ENCODE peak calls at places on chromosomes 7 and 10, in seven cellular contexts. H is PC-3, E is cardiac muscle cell, V is A549, C is adrenal gland, Y is right atrium auricular region, N is HepG2. F is an unnamed sample. For H3K9me3, the result is how much of the 10 kb centered on the place peaks cover.

GRCh38 chr10:118873080-118873737 is 118.4 kb upstream of the CACUL1 start:
- DNase-seq in H (peak), E (peak), V (no peak), C (no peak), Y (no peak), N (no peak), F (no peak)

GRCh38 chr7:108299251-108300014 is 156.8 kb downstream of the NRCAM start:
- DNase-seq in H (peak), E (no peak), V (peak), C (no peak), Y (no peak), N (no peak), F (no peak)

GRCh38 chr10:75762436-75762802 is 331.0 kb downstream of the LRMDA start:
- DNase-seq in H (peak), E (no peak), V (no peak), C (no peak), Y (no peak), N (no peak), F (no peak)

GRCh38 chr7:55260671-55261385 is 104.3 kb upstream of the LANCL2 start:
- DNase-seq in H (no peak), E (no peak), V (no peak), C (no peak), Y (peak), N (no peak), F (no peak)

GRCh38 chr10:49187044-49187484 is 1.1 kb downstream of the TMEM273 start:
- DNase-seq in H (no peak), E (no peak), V (no peak), C (no peak), Y (peak), N (no peak), F (no peak)

GRCh38 chr7:22576941-22577927 is 77.2 kb upstream of the STEAP1B start:
- DNase-seq in H (peak), E (no peak), V (peak), C (peak), Y (peak), N (no peak), F (peak)

GRCh38 chr10:20962165-20962564 is 65.1 kb upstream of the NEBL start:
- DNase-seq in H (no peak), E (no peak), V (no peak), C (no peak), Y (no peak), N (no peak), F (no peak)

GRCh38 chr7:46757006-46757405 is 824.9 kb downstream of the TNS3 start:
- DNase-seq in H (no peak), E (no peak), V (no peak), C (no peak), Y (no peak), N (no peak), F (no peak)

GRCh38 chr10:10094700-10095099 is 923.0 kb upstream of the CELF2 start:
- DNase-seq in H (no peak), E (no peak), V (no peak), C (no peak), Y (no peak), N (no peak), F (peak)

GRCh38 chr7:43666938-43667337 is 62.4 kb downstream of the COA1 start:
- DNase-seq in H (peak), E (no peak), V (no peak), C (no peak), Y (no peak), N (no peak), F (no peak)

GRCh38 chr10:4848341-4849041 is 22.5 kb downstream of the AKR1E2 start:
- DNase-seq in H (no peak), E (no peak), V (peak), C (no peak), Y (no peak), N (no peak), F (no peak)

GRCh38 chr7:117048854-117049321 is 95.6 kb downstream of the ST7 start:
- DNase-seq in H (no peak), E (no peak), V (no peak), C (no peak), Y (no peak), N (no peak), F (no peak)

GRCh38 chr10:122186822-122187810 is 84.0 kb upstream of the BTBD16 start:
- DNase-seq in H (no peak), E (no peak), V (no peak), C (no peak), Y (no peak), N (no peak), F (no peak)

GRCh38 chr10:70162892-70163201 is 7.5 kb downstream of the SAR1A start:
- DNase-seq in H (no peak), E (no peak), V (no peak), C (no peak), Y (no peak), N (no peak), F (no peak)

GRCh38 chr7:26216044-26216443 is 14.5 kb downstream of the CBX3 start:
- DNase-seq in H (no peak), E (no peak), V (no peak), C (no peak), Y (no peak), N (no peak), F (no peak)

GRCh38 chr7:26212921-26213718 is 11.6 kb downstream of the CBX3 start:
- DNase-seq in H (no peak), E (no peak), V (no peak), C (no peak), Y (no peak), N (no peak), F (no peak)

GRCh38 chr7:26208040-26208439 is 6.5 kb downstream of the CBX3 start:
- DNase-seq in H (no peak), E (no peak), V (no peak), C (no peak), Y (no peak), N (no peak), F (no peak)

GRCh38 chr7:26213821-26214515 is 12.4 kb downstream of the CBX3 start:
- DNase-seq in H (no peak), E (no peak), V (no peak), C (no peak), Y (no peak), N (no peak), F (no peak)
- H3K27ac ChIP-seq in H (no peak), E (no peak), V (peak), C (no peak), Y (no peak), N (no peak), F (no peak)

GRCh38 chr10:67657775-67658174 is 38.2 kb downstream of the CTNNA3 start:
- DNase-seq in H (no peak), E (peak), V (no peak), C (no peak), Y (no peak), N (no peak), F (no peak)
- TF ChIP-seq CTCF in H (peak), E (no peak), V (no peak), C (no peak), Y (no peak), N (no peak), F (no peak)

GRCh38 chr10:36424377-36424971 is 700.9 kb upstream of the ANKRD30A start:
- DNase-seq in H (no peak), E (no peak), V (no peak), C (no peak), Y (no peak), N (no peak), F (no peak)
- H3K9me3 ChIP-seq in H (under half), E (under half), V (under half), C (under half), Y (under half), N (under half), F (under half)

DNA sequence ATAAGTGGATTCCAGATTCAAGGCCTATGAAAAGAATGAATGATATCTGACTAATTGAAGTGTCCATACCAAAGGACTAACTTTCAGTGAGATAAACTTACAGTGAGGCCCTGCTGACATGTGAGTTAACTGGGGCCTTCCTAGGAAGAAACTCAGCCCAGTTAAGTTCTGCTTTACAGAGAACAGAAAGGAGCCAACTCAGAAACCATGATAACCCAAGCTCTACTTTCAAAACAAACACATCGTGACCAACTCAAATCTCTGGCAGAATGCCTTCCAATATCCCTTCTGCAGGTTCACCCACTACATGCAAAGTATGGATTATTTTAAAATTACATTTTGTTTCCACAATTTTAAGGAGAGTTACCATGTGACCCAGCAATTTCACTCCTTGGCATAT is 75.8 kb upstream of the MRLN start:
- DNase-seq in H (no peak), E (no peak), V (no peak), C (no peak), Y (no peak), N (no peak), F (no peak)
- H3K27ac ChIP-seq in H (no peak), E (peak), V (no peak), C (no peak), Y (no peak), N (no peak), F (no peak)

DNA sequence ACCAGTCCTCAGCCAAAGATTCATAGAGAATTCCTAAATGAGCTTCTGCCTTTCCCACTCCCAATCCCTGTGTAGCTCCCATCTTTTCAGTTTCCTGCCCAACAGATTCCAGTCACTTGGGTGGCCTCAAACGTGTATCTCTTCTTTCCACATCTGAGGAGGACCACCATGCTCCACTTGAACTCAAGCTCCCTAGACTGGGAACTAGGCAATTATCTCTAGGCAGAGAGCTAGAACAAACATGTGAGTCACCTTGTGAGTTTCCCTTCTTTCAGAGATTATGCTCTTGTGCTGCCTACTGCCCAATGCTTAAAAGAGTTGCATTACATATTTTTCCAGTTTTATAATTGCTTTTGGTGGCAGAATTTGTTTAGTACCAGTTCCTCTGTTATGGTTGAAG is 178.0 kb downstream of the MDFIC start:
- DNase-seq in H (peak), E (no peak), V (peak), C (no peak), Y (no peak), N (peak), F (peak)
- TF ChIP-seq CTCF in H (no peak), E (no peak), V (no peak), C (no peak), Y (no peak), N (no peak), F (no peak)

DNA sequence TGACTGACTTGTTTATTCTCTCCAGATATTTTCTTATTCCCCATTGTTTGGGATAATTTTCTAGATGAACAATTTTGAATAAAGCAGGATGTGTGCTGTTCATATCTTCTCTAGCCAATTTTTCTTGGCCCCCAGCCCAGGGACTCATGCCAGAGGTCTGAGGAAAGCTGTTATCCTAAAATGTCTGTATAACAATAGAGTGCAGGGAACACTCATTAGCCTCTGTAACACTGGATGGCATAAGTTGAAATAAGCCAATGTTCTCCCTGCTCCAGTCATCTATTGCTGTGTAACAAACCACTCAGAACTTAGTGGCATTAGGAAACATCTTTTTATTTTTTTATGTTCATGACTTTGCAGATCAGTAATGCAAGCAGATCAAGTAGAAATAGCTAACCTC is 121.7 kb upstream of the TRIM24 start:
- DNase-seq in H (peak), E (no peak), V (no peak), C (peak), Y (no peak), N (no peak), F (no peak)
- H3K9me3 ChIP-seq in H (under half), E (under half), V (under half), C (under half), Y (under half), N (under half), F (under half)

GRCh38 chr10:85997544-85997943 is 369.1 kb downstream of the GRID1 start:
- DNase-seq in H (no peak), E (no peak), V (no peak), C (no peak), Y (no peak), N (no peak), F (no peak)

GRCh38 chr10:86004310-86004709 is 362.3 kb downstream of the GRID1 start:
- DNase-seq in H (no peak), E (no peak), V (no peak), C (no peak), Y (no peak), N (no peak), F (no peak)

GRCh38 chr10:86003201-86003621 is 363.4 kb downstream of the GRID1 start:
- DNase-seq in H (no peak), E (no peak), V (no peak), C (no peak), Y (no peak), N (no peak), F (no peak)

GRCh38 chr10:86007171-86007570 is 359.4 kb downstream of the GRID1 start:
- DNase-seq in H (no peak), E (no peak), V (no peak), C (no peak), Y (no peak), N (no peak), F (no peak)

DNA sequence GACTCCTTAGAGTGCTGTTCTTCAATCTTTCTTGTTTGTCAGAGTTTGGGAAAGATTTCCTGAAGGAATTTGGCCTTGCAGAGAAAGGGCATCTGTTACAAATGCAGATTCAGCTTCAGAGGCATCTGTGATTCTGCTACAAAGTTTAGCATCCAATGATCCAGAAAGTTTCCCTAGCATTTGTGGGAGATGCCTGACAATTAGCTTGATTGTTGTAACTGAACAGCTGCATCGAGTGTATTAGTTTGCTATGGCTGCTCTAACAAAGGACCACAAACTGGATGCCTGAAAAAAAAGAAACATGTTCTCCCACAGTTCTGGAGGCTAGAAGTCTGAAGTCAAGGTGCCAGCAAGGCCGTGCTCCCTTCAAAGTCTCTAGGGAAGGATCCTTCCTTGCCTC is 365.1 kb downstream of the GRID1 start:
- DNase-seq in H (no peak), E (no peak), V (no peak), C (no peak), Y (no peak), N (no peak), F (no peak)
- H3K27ac ChIP-seq in H (no peak), E (no peak), V (no peak), C (no peak), Y (no peak), N (no peak), F (no peak)

GRCh38 chr7:139351027-139351426 is 8.7 kb upstream of the LUC7L2 start:
- DNase-seq in H (no peak), E (no peak), V (no peak), C (no peak), Y (no peak), N (no peak), F (no peak)

GRCh38 chr7:139359366-139360209 is at the start of gene LUC7L2:
- DNase-seq in H (peak), E (peak), V (peak), C (peak), Y (peak), N (peak), F (peak)

GRCh38 chr7:139358541-139359365 is 941 bp upstream of the LUC7L2 start:
- DNase-seq in H (peak), E (no peak), V (peak), C (no peak), Y (no peak), N (no peak), F (no peak)

GRCh38 chr7:139354729-139355128 is 5.0 kb upstream of the LUC7L2 start:
- DNase-seq in H (no peak), E (no peak), V (peak), C (no peak), Y (no peak), N (no peak), F (no peak)

DNA sequence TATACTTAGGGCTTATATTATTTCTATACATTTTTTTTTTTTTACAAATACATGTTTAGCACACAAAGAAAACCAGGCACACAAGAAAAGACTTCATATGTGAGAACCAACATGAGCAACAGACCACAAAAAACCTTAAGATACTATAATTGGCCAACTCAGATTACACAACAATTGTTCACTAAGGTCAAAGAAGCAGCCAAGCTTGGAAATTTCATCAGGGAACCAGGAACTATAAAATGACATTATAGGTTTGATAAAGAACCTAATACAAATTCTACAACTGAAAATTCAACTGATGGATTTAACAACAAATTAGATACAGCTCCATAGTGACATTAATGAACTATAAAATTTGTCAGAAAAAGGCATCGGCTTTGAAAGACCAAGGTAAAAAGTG is 4.4 kb upstream of the LUC7L2 start:
- DNase-seq in H (no peak), E (no peak), V (no peak), C (no peak), Y (no peak), N (no peak), F (no peak)
- TF ChIP-seq CTCF in H (no peak), E (no peak), V (no peak), C (no peak), Y (no peak), N (no peak), F (no peak)

DNA sequence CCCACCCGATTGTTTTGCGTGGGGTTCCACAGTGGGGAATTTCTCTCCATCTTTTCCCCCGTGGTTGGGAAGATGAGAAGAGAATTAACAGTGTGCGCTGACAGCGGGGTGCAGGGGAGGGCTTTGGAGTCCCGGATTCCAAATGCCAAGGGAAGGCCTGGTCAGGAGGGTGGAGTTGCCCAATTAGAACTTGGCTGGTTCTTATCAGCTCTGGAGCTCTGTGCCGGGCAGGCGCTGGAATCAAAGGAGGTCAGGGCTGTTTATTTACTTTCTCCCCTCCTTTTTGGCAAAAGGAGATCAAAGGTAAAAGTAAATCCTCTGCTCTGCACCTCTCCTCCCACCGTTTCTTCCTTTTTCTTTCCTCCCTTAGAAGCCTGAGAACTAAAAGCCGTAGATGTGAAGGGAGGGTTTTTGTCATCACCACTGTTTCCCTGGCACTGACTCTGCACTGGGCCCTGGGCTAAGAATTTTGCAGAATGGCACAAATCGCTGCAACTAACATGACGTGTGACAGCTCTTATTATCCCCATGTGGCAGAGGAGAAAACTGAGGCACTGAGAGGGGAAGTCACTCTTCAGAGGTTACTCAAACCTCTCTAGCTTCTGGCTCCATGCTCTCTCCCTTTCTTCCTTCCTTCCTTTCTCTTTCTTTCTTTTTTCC is 95.2 kb upstream of the ZNF716 start:
- DNase-seq in H (no peak), E (no peak), V (no peak), C (peak), Y (no peak), N (no peak), F (no peak)
- H3K9me3 ChIP-seq in H (under half), E (under half), V (under half), C (under half), Y (under half), N (half or more), F (half or more)

DNA sequence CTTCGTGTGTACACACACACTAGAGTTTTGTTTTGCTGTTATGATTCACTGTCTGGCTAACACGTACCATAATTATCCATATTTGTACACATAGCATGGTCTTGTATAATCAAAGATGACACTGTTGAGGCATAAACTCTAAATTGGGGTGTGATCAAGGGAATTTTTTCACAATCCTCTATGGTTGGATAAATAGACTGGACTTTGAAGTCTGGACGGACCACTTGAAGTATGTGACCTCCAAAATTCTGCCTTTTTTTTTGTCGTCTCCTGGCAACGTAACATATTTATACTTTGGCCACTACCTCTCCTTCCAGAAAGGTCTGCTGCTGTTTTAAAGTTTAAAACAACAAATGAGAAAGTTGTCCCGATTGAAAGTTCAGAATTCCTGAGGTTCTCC is 193.4 kb downstream of the CACNB2 start:
- DNase-seq in H (no peak), E (no peak), V (no peak), C (no peak), Y (no peak), N (peak), F (no peak)
- H3K27ac ChIP-seq in H (no peak), E (peak), V (no peak), C (no peak), Y (peak), N (no peak), F (no peak)